ENCODE peak calls at places on chromosome 4, in ten cellular contexts. One of them, this sample, is unnamed.

GRCh38 chr4:73918058-73918457 is 48.9 kb downstream of the CXCL1 start:
- DNase-seq in stimulated activated naive CD4-positive, alpha-beta T cell: no peak
- DNase-seq in right cardiac atrium: no peak
- DNase-seq in AG04450: no peak
- DNase-seq in OCI-LY7: no peak
- DNase-seq in progenitor cell of endocrine pancreas: no peak
- DNase-seq in astrocyte of the spinal cord: no peak
- DNase-seq in sciatic nerve: no peak
- DNase-seq in caudate nucleus: no peak
- DNase-seq in breast epithelium: no peak
- DNase-seq in this sample: no peak

GRCh38 chr4:41713768-41714167 is 34.8 kb downstream of the PHOX2B start:
- DNase-seq in stimulated activated naive CD4-positive, alpha-beta T cell: no peak
- DNase-seq in right cardiac atrium: no peak
- DNase-seq in AG04450: no peak
- DNase-seq in OCI-LY7: no peak
- DNase-seq in progenitor cell of endocrine pancreas: no peak
- DNase-seq in astrocyte of the spinal cord: no peak
- DNase-seq in sciatic nerve: no peak
- DNase-seq in caudate nucleus: no peak
- DNase-seq in breast epithelium: no peak
- DNase-seq in this sample: no peak

GRCh38 chr4:143406523-143406922 is 69.8 kb downstream of the GAB1 start:
- DNase-seq in stimulated activated naive CD4-positive, alpha-beta T cell: no peak
- DNase-seq in right cardiac atrium: peak
- DNase-seq in AG04450: no peak
- DNase-seq in OCI-LY7: no peak
- DNase-seq in progenitor cell of endocrine pancreas: no peak
- DNase-seq in astrocyte of the spinal cord: peak
- DNase-seq in sciatic nerve: peak
- DNase-seq in caudate nucleus: no peak
- DNase-seq in breast epithelium: no peak
- DNase-seq in this sample: no peak

GRCh38 chr4:110087116-110087708 is 111.2 kb downstream of the ELOVL6 start:
- DNase-seq in stimulated activated naive CD4-positive, alpha-beta T cell: no peak
- DNase-seq in right cardiac atrium: no peak
- DNase-seq in AG04450: peak
- DNase-seq in OCI-LY7: no peak
- DNase-seq in progenitor cell of endocrine pancreas: no peak
- DNase-seq in astrocyte of the spinal cord: peak
- DNase-seq in sciatic nerve: no peak
- DNase-seq in caudate nucleus: no peak
- DNase-seq in breast epithelium: no peak
- DNase-seq in this sample: no peak

GRCh38 chr4:152534541-152535231 is 1.2 kb downstream of the FBXW7 start:
- DNase-seq in stimulated activated naive CD4-positive, alpha-beta T cell: peak
- DNase-seq in right cardiac atrium: peak
- DNase-seq in AG04450: no peak
- DNase-seq in OCI-LY7: peak
- DNase-seq in progenitor cell of endocrine pancreas: peak
- DNase-seq in astrocyte of the spinal cord: peak
- DNase-seq in sciatic nerve: peak
- DNase-seq in caudate nucleus: no peak
- DNase-seq in breast epithelium: no peak
- DNase-seq in this sample: no peak

GRCh38 chr4:120749445-120750151 is 172.9 kb downstream of the PRDM5 start:
- DNase-seq in stimulated activated naive CD4-positive, alpha-beta T cell: no peak
- DNase-seq in right cardiac atrium: no peak
- DNase-seq in AG04450: no peak
- DNase-seq in OCI-LY7: peak
- DNase-seq in progenitor cell of endocrine pancreas: no peak
- DNase-seq in astrocyte of the spinal cord: no peak
- DNase-seq in sciatic nerve: no peak
- DNase-seq in caudate nucleus: no peak
- DNase-seq in breast epithelium: no peak
- DNase-seq in this sample: no peak

GRCh38 chr4:168633474-168633873 is 136.6 kb downstream of the PALLD start:
- DNase-seq in stimulated activated naive CD4-positive, alpha-beta T cell: no peak
- DNase-seq in right cardiac atrium: no peak
- DNase-seq in AG04450: no peak
- DNase-seq in OCI-LY7: no peak
- DNase-seq in progenitor cell of endocrine pancreas: no peak
- DNase-seq in astrocyte of the spinal cord: no peak
- DNase-seq in sciatic nerve: no peak
- DNase-seq in caudate nucleus: no peak
- DNase-seq in breast epithelium: no peak
- DNase-seq in this sample: no peak

GRCh38 chr4:125123710-125124109 is 191.0 kb upstream of the FAT4 start:
- DNase-seq in stimulated activated naive CD4-positive, alpha-beta T cell: no peak
- DNase-seq in right cardiac atrium: no peak
- DNase-seq in AG04450: no peak
- DNase-seq in OCI-LY7: no peak
- DNase-seq in progenitor cell of endocrine pancreas: no peak
- DNase-seq in astrocyte of the spinal cord: peak
- DNase-seq in sciatic nerve: no peak
- DNase-seq in caudate nucleus: no peak
- DNase-seq in breast epithelium: no peak
- DNase-seq in this sample: no peak

GRCh38 chr4:16725252-16725651 is 173.2 kb downstream of the LDB2 start:
- DNase-seq in stimulated activated naive CD4-positive, alpha-beta T cell: no peak
- DNase-seq in right cardiac atrium: no peak
- DNase-seq in AG04450: no peak
- DNase-seq in OCI-LY7: no peak
- DNase-seq in progenitor cell of endocrine pancreas: no peak
- DNase-seq in astrocyte of the spinal cord: no peak
- DNase-seq in sciatic nerve: no peak
- DNase-seq in caudate nucleus: no peak
- DNase-seq in breast epithelium: no peak
- DNase-seq in this sample: no peak

GRCh38 chr4:188107931-188108843 is 1.2 kb downstream of the TRIML2 start:
- DNase-seq in stimulated activated naive CD4-positive, alpha-beta T cell: no peak
- DNase-seq in right cardiac atrium: no peak
- DNase-seq in AG04450: no peak
- DNase-seq in OCI-LY7: no peak
- DNase-seq in progenitor cell of endocrine pancreas: no peak
- DNase-seq in astrocyte of the spinal cord: peak
- DNase-seq in sciatic nerve: no peak
- DNase-seq in caudate nucleus: no peak
- DNase-seq in breast epithelium: no peak
- DNase-seq in this sample: no peak

GRCh38 chr4:184100297-184100885 is 117.3 kb downstream of the ENPP6 start:
- DNase-seq in stimulated activated naive CD4-positive, alpha-beta T cell: peak
- DNase-seq in right cardiac atrium: peak
- DNase-seq in AG04450: no peak
- DNase-seq in OCI-LY7: peak
- DNase-seq in progenitor cell of endocrine pancreas: peak
- DNase-seq in astrocyte of the spinal cord: peak
- DNase-seq in sciatic nerve: no peak
- DNase-seq in caudate nucleus: peak
- DNase-seq in breast epithelium: no peak
- DNase-seq in this sample: no peak

GRCh38 chr4:27350161-27350560 is 489.5 kb downstream of the STIM2 start:
- DNase-seq in stimulated activated naive CD4-positive, alpha-beta T cell: no peak
- DNase-seq in right cardiac atrium: no peak
- DNase-seq in AG04450: no peak
- DNase-seq in OCI-LY7: no peak
- DNase-seq in progenitor cell of endocrine pancreas: no peak
- DNase-seq in astrocyte of the spinal cord: peak
- DNase-seq in sciatic nerve: no peak
- DNase-seq in caudate nucleus: no peak
- DNase-seq in breast epithelium: no peak
- DNase-seq in this sample: no peak

GRCh38 chr4:65391814-65392213 is 278.5 kb downstream of the EPHA5 start:
- DNase-seq in stimulated activated naive CD4-positive, alpha-beta T cell: no peak
- DNase-seq in right cardiac atrium: no peak
- DNase-seq in AG04450: no peak
- DNase-seq in OCI-LY7: no peak
- DNase-seq in progenitor cell of endocrine pancreas: no peak
- DNase-seq in astrocyte of the spinal cord: no peak
- DNase-seq in sciatic nerve: no peak
- DNase-seq in caudate nucleus: no peak
- DNase-seq in breast epithelium: no peak
- DNase-seq in this sample: no peak

GRCh38 chr4:2257361-2258001 is 4.4 kb downstream of the MXD4 start:
- DNase-seq in stimulated activated naive CD4-positive, alpha-beta T cell: no peak
- DNase-seq in right cardiac atrium: peak
- DNase-seq in AG04450: no peak
- DNase-seq in OCI-LY7: no peak
- DNase-seq in progenitor cell of endocrine pancreas: no peak
- DNase-seq in astrocyte of the spinal cord: no peak
- DNase-seq in sciatic nerve: peak
- DNase-seq in caudate nucleus: no peak
- DNase-seq in breast epithelium: no peak
- DNase-seq in this sample: peak

GRCh38 chr4:128220286-128221235 is 67.1 kb downstream of the PGRMC2 start:
- DNase-seq in stimulated activated naive CD4-positive, alpha-beta T cell: no peak
- DNase-seq in right cardiac atrium: no peak
- DNase-seq in AG04450: peak
- DNase-seq in OCI-LY7: peak
- DNase-seq in progenitor cell of endocrine pancreas: no peak
- DNase-seq in astrocyte of the spinal cord: peak
- DNase-seq in sciatic nerve: no peak
- DNase-seq in caudate nucleus: no peak
- DNase-seq in breast epithelium: no peak
- DNase-seq in this sample: no peak

GRCh38 chr4:109276482-109277095 is 25.9 kb downstream of the COL25A1 start:
- DNase-seq in stimulated activated naive CD4-positive, alpha-beta T cell: no peak
- DNase-seq in right cardiac atrium: no peak
- DNase-seq in AG04450: no peak
- DNase-seq in OCI-LY7: no peak
- DNase-seq in progenitor cell of endocrine pancreas: no peak
- DNase-seq in astrocyte of the spinal cord: no peak
- DNase-seq in sciatic nerve: no peak
- DNase-seq in caudate nucleus: no peak
- DNase-seq in breast epithelium: no peak
- DNase-seq in this sample: no peak

GRCh38 chr4:170978990-170979389 is 834.2 kb upstream of the GALNTL6 start:
- DNase-seq in stimulated activated naive CD4-positive, alpha-beta T cell: no peak
- DNase-seq in right cardiac atrium: no peak
- DNase-seq in AG04450: no peak
- DNase-seq in OCI-LY7: no peak
- DNase-seq in progenitor cell of endocrine pancreas: no peak
- DNase-seq in astrocyte of the spinal cord: no peak
- DNase-seq in sciatic nerve: no peak
- DNase-seq in caudate nucleus: no peak
- DNase-seq in breast epithelium: no peak
- DNase-seq in this sample: no peak

GRCh38 chr4:164977243-164978164 is at the start of gene TRIM61:
- DNase-seq in stimulated activated naive CD4-positive, alpha-beta T cell: peak
- DNase-seq in right cardiac atrium: peak
- DNase-seq in AG04450: no peak
- DNase-seq in OCI-LY7: peak
- DNase-seq in progenitor cell of endocrine pancreas: peak
- DNase-seq in astrocyte of the spinal cord: no peak
- DNase-seq in sciatic nerve: no peak
- DNase-seq in caudate nucleus: peak
- DNase-seq in breast epithelium: no peak
- DNase-seq in this sample: peak

GRCh38 chr4:141814499-141814898 is 178.1 kb downstream of the IL15 start:
- DNase-seq in stimulated activated naive CD4-positive, alpha-beta T cell: no peak
- DNase-seq in right cardiac atrium: no peak
- DNase-seq in AG04450: no peak
- DNase-seq in OCI-LY7: no peak
- DNase-seq in progenitor cell of endocrine pancreas: no peak
- DNase-seq in astrocyte of the spinal cord: no peak
- DNase-seq in sciatic nerve: no peak
- DNase-seq in caudate nucleus: no peak
- DNase-seq in breast epithelium: no peak
- DNase-seq in this sample: no peak

GRCh38 chr4:78370625-78371372 is 180.8 kb upstream of the ANXA3 start:
- DNase-seq in stimulated activated naive CD4-positive, alpha-beta T cell: no peak
- DNase-seq in right cardiac atrium: no peak
- DNase-seq in AG04450: no peak
- DNase-seq in OCI-LY7: no peak
- DNase-seq in progenitor cell of endocrine pancreas: no peak
- DNase-seq in astrocyte of the spinal cord: no peak
- DNase-seq in sciatic nerve: no peak
- DNase-seq in caudate nucleus: no peak
- DNase-seq in breast epithelium: no peak
- DNase-seq in this sample: no peak

GRCh38 chr4:110622841-110623709 is at the start of gene PITX2:
- DNase-seq in stimulated activated naive CD4-positive, alpha-beta T cell: no peak
- DNase-seq in right cardiac atrium: peak
- DNase-seq in AG04450: peak
- DNase-seq in OCI-LY7: peak
- DNase-seq in progenitor cell of endocrine pancreas: peak
- DNase-seq in astrocyte of the spinal cord: peak
- DNase-seq in sciatic nerve: peak
- DNase-seq in caudate nucleus: no peak
- DNase-seq in breast epithelium: no peak
- DNase-seq in this sample: peak

GRCh38 chr4:999863-1000425 is 6.7 kb upstream of the SLC26A1 start:
- DNase-seq in stimulated activated naive CD4-positive, alpha-beta T cell: no peak
- DNase-seq in right cardiac atrium: peak
- DNase-seq in AG04450: no peak
- DNase-seq in OCI-LY7: no peak
- DNase-seq in progenitor cell of endocrine pancreas: no peak
- DNase-seq in astrocyte of the spinal cord: no peak
- DNase-seq in sciatic nerve: no peak
- DNase-seq in caudate nucleus: no peak
- DNase-seq in breast epithelium: no peak
- DNase-seq in this sample: no peak

GRCh38 chr4:53098681-53099121 is 236.6 kb downstream of the RASL11B start:
- DNase-seq in stimulated activated naive CD4-positive, alpha-beta T cell: no peak
- DNase-seq in right cardiac atrium: no peak
- DNase-seq in AG04450: peak
- DNase-seq in OCI-LY7: no peak
- DNase-seq in progenitor cell of endocrine pancreas: no peak
- DNase-seq in astrocyte of the spinal cord: peak
- DNase-seq in sciatic nerve: no peak
- DNase-seq in caudate nucleus: no peak
- DNase-seq in breast epithelium: no peak
- DNase-seq in this sample: no peak

This sample was measured in esophagus muscularis mucosa.